ENCODE peak calls at places on chromosomes 13 and 19, in ten cellular contexts. F is OCI-LY7; C is uterus; U is psoas muscle; O is tibial artery; K is transverse colon; V is lung; P is cardiac muscle cell; W is CD8-positive, alpha-beta T cell; L is body of pancreas. G is an unnamed sample. For H3K4me1, the result is how much of the 10 kb centered on the place peaks cover.

GRCh38 chr19:54439174-54439851 is 9.7 kb upstream of the LENG8 start:
- DNase-seq in P (peak), C (no peak), V (no peak), F (peak), L (peak), O (no peak), K (no peak), U (no peak), W (no peak), G (peak)

GRCh38 chr19:45676851-45677263 is 8.8 kb downstream of the GIPR start:
- DNase-seq in O (no peak), P (no peak), L (peak), F (peak), V (peak), U (no peak), K (peak), W (peak), C (no peak), G (no peak)

GRCh38 chr19:48660854-48661731 is 11.7 kb downstream of the NTN5 start:
- DNase-seq in U (peak), L (peak), W (peak), V (peak), P (peak), C (peak), F (peak), O (peak), K (peak), G (peak)

GRCh38 chr13:110524484-110525254 is 36.9 kb downstream of the RAB20 start:
- DNase-seq in F (no peak), K (peak), V (no peak), C (no peak), W (no peak), L (peak), O (peak), U (peak), P (no peak), G (no peak)

GRCh38 chr19:35742121-35742724 is at the start of gene IGFLR1:
- DNase-seq in W (peak), F (peak), P (no peak), V (no peak), O (no peak), U (no peak), K (peak), L (no peak), C (no peak), G (no peak)

GRCh38 chr13:105346141-105346766 is 1189.2 kb downstream of the EFNB2 start:
- DNase-seq in F (no peak), O (no peak), W (no peak), U (no peak), V (no peak), K (no peak), L (no peak), C (no peak), P (peak), G (no peak)

GRCh38 chr19:38055040-38055439 is 148.0 kb downstream of the SIPA1L3 start:
- DNase-seq in U (no peak), V (no peak), W (no peak), P (no peak), O (no peak), L (no peak), C (no peak), K (no peak), F (no peak), G (no peak)

GRCh38 chr13:98022210-98022609 is 68.7 kb downstream of the IPO5 start:
- DNase-seq in L (no peak), K (no peak), V (peak), C (no peak), O (no peak), P (peak), U (no peak), F (no peak), W (no peak), G (no peak)

GRCh38 chr13:44172411-44172810 is 201.2 kb upstream of the SERP2 start:
- DNase-seq in P (no peak), F (no peak), V (peak), U (no peak), C (no peak), W (no peak), L (no peak), O (no peak), K (no peak), G (no peak)

GRCh38 chr13:82675024-82675423 is 1207.2 kb downstream of the SLITRK1 start:
- DNase-seq in W (no peak), U (no peak), O (no peak), V (no peak), K (no peak), L (no peak), F (no peak), C (no peak), P (no peak), G (no peak)

GRCh38 chr13:48319458-48320395 is 16.2 kb downstream of the RB1 start:
- DNase-seq in O (no peak), L (no peak), V (no peak), W (peak), F (no peak), U (no peak), P (no peak), K (no peak), C (no peak), G (no peak)

GRCh38 chr19:7866399-7867091 is 7.6 kb downstream of the PRR36 start:
- DNase-seq in P (no peak), W (no peak), O (no peak), U (no peak), K (no peak), C (no peak), L (no peak), F (no peak), V (no peak), G (no peak)

GRCh38 chr13:113211774-113212173 is 2.4 kb downstream of the CUL4A start:
- DNase-seq in O (no peak), W (no peak), F (peak), C (no peak), L (no peak), V (no peak), P (no peak), U (no peak), K (no peak), G (peak)

GRCh38 chr13:113178896-113179167 is 20.4 kb downstream of the PROZ start:
- DNase-seq in L (no peak), V (no peak), U (no peak), C (no peak), W (no peak), F (no peak), P (no peak), O (no peak), K (no peak), G (no peak)

GRCh38 chr13:112781881-112782361 is 92.1 kb downstream of the ATP11A start:
- DNase-seq in F (no peak), K (no peak), U (peak), C (no peak), O (no peak), P (no peak), V (peak), W (no peak), L (peak), G (no peak)

GRCh38 chr13:99075268-99076191 is 97.7 kb upstream of the DOCK9 start:
- DNase-seq in V (no peak), L (no peak), P (no peak), W (no peak), C (no peak), F (peak), K (no peak), O (no peak), U (no peak), G (no peak)

GRCh38 chr13:50128406-50129048 is 113.3 kb downstream of the KCNRG start:
- DNase-seq in F (peak), U (no peak), K (no peak), V (no peak), L (no peak), P (peak), C (no peak), O (no peak), W (no peak), G (no peak)

GRCh38 chr19:4278460-4278901 is 585 bp upstream of the SHD start:
- DNase-seq in U (no peak), V (no peak), L (no peak), C (no peak), K (no peak), F (no peak), O (no peak), W (no peak), P (no peak), G (no peak)
- TF ChIP-seq CTCF in U (no peak), V (no peak), L (no peak), C (no peak), K (no peak), F (no peak), O (no peak), W (no peak), P (no peak), G (no peak)

GRCh38 chr19:13840751-13841338 is 36.1 kb upstream of the NANOS3 start:
- DNase-seq in W (peak), P (no peak), K (no peak), L (no peak), C (no peak), F (no peak), O (no peak), V (no peak), U (no peak), G (no peak)

GRCh38 chr19:13838071-13838942 is 38.6 kb upstream of the NANOS3 start:
- DNase-seq in L (no peak), C (no peak), K (no peak), F (no peak), V (no peak), P (no peak), U (no peak), W (peak), O (no peak), G (no peak)

GRCh38 chr19:13839938-13840750 is 36.8 kb upstream of the NANOS3 start:
- DNase-seq in K (peak), L (no peak), F (no peak), P (peak), C (no peak), V (peak), W (peak), U (peak), O (peak), G (no peak)

GRCh38 chr19:13838943-13839192 is 38.1 kb upstream of the NANOS3 start:
- DNase-seq in C (peak), O (no peak), F (no peak), V (no peak), L (no peak), K (no peak), U (no peak), W (no peak), P (no peak), G (no peak)

GRCh38 chr19:13839193-13839937 is 37.6 kb upstream of the NANOS3 start:
- DNase-seq in P (peak), K (peak), U (peak), W (peak), O (peak), C (peak), F (peak), V (peak), L (peak), G (no peak)
- H3K4me1 ChIP-seq in P (under half), K (half or more), U (half or more), W (half or more), O (half or more), C (under half), F (half or more), V (under half), L (half or more), G (under half)

GRCh38 chr19:661427-662196 is 1.4 kb downstream of the RNF126 start:
- DNase-seq in W (peak), V (no peak), O (no peak), F (peak), K (peak), L (peak), U (no peak), P (no peak), C (no peak), G (no peak)
- H3K4me3 ChIP-seq in W (peak), V (peak), O (peak), F (peak), K (peak), L (peak), U (peak), P (peak), C (peak), G (peak)

GRCh38 chr13:28958018-28958417 is 137.9 kb downstream of the MTUS2 start:
- DNase-seq in C (no peak), P (no peak), O (no peak), L (no peak), W (no peak), U (no peak), V (no peak), K (no peak), F (no peak), G (no peak)

GRCh38 chr13:28953714-28954113 is 133.6 kb downstream of the MTUS2 start:
- DNase-seq in U (no peak), P (no peak), O (no peak), C (no peak), L (no peak), F (no peak), W (no peak), K (no peak), V (no peak), G (no peak)

GRCh38 chr13:28955264-28955966 is 135.3 kb downstream of the MTUS2 start:
- DNase-seq in U (no peak), K (no peak), C (no peak), L (no peak), F (no peak), O (no peak), W (no peak), V (no peak), P (no peak), G (no peak)

DNA sequence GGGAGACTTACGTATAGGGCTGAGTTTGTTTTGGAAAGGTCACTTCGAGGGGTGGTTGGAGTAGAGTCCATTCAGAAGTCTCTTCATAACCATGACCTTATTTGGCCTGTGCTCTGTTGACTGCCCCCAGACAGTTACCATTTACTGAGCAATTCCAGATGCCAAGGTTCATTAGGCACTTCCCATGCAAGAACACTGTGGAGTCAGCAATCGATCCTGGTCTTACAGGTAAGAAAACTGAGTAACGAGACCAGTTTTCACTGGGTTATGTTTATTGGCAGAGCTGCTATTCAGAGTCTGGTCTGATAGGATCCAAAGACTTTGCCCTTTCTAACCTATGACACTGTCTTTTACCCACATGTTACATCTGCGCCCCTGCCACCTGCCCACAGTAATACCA is 134.7 kb downstream of the MTUS2 start:
- DNase-seq in P (no peak), V (no peak), L (no peak), U (no peak), O (no peak), K (no peak), F (no peak), C (no peak), W (no peak), G (no peak)
- TF ChIP-seq CTCF in P (no peak), V (no peak), L (no peak), U (no peak), O (no peak), K (no peak), F (no peak), C (no peak), W (no peak), G (no peak)

GRCh38 chr13:114264886-114265611 is 16.4 kb upstream of the UPF3A start:
- DNase-seq in K (no peak), C (no peak), W (no peak), O (no peak), V (no peak), L (no peak), P (no peak), U (no peak), F (no peak), G (no peak)
- H3K4me1 ChIP-seq in K (under half), C (under half), W (under half), O (under half), V (under half), L (under half), P (under half), U (under half), F (under half), G (under half)

GRCh38 chr19:18991468-18991867 is 41.8 kb downstream of the SUGP2 start:
- DNase-seq in F (no peak), P (no peak), C (no peak), V (no peak), L (no peak), W (no peak), K (no peak), U (no peak), O (no peak), G (no peak)
- H3K4me3 ChIP-seq in F (no peak), P (no peak), C (no peak), V (no peak), L (no peak), W (no peak), K (no peak), U (no peak), O (no peak), G (no peak)

DNA sequence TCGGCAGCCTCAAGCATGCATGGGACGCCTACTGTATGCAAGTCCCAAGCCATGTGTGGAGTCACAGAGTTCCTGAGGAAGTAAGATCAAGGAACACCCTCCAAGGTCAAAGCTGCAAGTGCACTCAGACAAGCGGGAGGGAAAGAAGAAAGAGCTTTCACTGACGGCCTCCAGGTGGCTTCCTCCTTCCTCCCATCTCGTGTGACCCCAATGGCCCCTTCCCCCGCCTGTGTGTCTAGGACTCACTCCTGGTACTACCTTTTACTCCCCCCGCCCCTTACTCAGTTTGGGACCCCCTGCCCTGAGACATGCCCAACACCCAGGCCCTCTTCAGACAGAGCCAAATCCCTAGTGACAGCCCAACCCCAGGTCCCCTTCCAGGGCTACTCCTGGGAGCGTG is 6.0 kb downstream of the HAUS8 start:
- DNase-seq in F (peak), U (no peak), V (no peak), P (no peak), W (no peak), L (no peak), C (no peak), K (no peak), O (no peak), G (no peak)
- TF ChIP-seq CTCF in F (peak), U (no peak), V (no peak), P (no peak), W (no peak), L (no peak), C (no peak), K (no peak), O (no peak), G (no peak)

GRCh38 chr19:29681422-29682235 is 16.4 kb downstream of the PLEKHF1 start:
- DNase-seq in K (no peak), C (no peak), U (peak), V (no peak), F (no peak), O (peak), L (no peak), W (no peak), P (peak), G (no peak)

GRCh38 chr19:29680937-29681336 is 15.7 kb downstream of the PLEKHF1 start:
- DNase-seq in V (no peak), C (no peak), K (no peak), F (no peak), P (no peak), W (no peak), U (no peak), L (no peak), O (no peak), G (no peak)

GRCh38 chr19:29685326-29685725 is 20.1 kb downstream of the PLEKHF1 start:
- DNase-seq in W (no peak), K (no peak), L (no peak), V (no peak), C (no peak), F (no peak), P (peak), O (no peak), U (no peak), G (no peak)

GRCh38 chr19:29682236-29682895 is 17.1 kb downstream of the PLEKHF1 start:
- DNase-seq in W (no peak), F (no peak), C (no peak), V (no peak), U (no peak), K (no peak), P (no peak), O (no peak), L (no peak), G (no peak)

DNA sequence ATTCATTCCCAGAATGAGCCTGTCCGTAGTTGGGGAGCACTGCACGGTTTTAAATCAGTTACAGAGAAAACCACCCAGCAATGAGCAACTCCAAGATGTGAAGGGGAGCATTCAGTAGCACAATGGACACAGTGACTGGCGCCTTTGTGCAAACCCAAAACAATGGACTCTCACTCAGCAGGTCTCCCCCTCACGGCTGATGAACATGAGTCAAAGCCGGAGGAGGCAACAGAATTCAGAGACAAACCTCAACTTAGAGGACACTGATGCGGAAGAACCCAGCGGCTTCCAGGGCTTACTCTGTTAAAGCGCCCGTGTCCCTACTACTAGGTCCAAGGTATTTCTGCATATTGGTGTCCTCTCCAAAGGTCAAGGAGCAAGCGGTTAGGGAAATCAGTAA is 17.7 kb downstream of the PLEKHF1 start:
- DNase-seq in P (peak), K (no peak), V (no peak), U (no peak), C (no peak), L (no peak), F (no peak), O (no peak), W (no peak), G (no peak)
- H3K4me1 ChIP-seq in P (under half), K (under half), V (under half), U (half or more), C (under half), L (under half), F (under half), O (under half), W (half or more), G (under half)

G was measured in Caco-2.